ENCODE peak calls at places on chromosomes 3 and 15, in eight cellular contexts. X is SJSA1, W is adrenal gland, U is colonic mucosa, A is cardiac muscle cell, F is tibial nerve, M is astrocyte, E is ovary. O is an unnamed sample. For H3K36me3, the result is how much of the 10 kb centered on the place peaks cover.

GRCh38 chr15:75622505-75622904 is 3.0 kb downstream of the SNUPN start:
- DNase-seq in X (no peak), U (no peak), E (no peak), F (no peak), W (no peak), M (no peak), A (no peak), O (no peak)

GRCh38 chr15:86213420-86213819 is 133.7 kb downstream of the AGBL1 start:
- DNase-seq in U (no peak), F (no peak), W (no peak), A (no peak), M (no peak), E (no peak), X (no peak), O (no peak)

GRCh38 chr15:35304389-35304788 is 219.3 kb upstream of the NANOGP8 start:
- DNase-seq in M (no peak), X (no peak), F (no peak), A (no peak), U (no peak), E (no peak), W (no peak), O (no peak)

GRCh38 chr3:140617135-140617534 is 60.7 kb upstream of the TRIM42 start:
- DNase-seq in X (no peak), W (no peak), U (no peak), E (no peak), A (no peak), M (no peak), F (no peak), O (no peak)

GRCh38 chr3:160253298-160253697 is 28.1 kb downstream of the C3orf80 start:
- DNase-seq in E (no peak), F (no peak), M (no peak), U (no peak), X (no peak), A (no peak), W (no peak), O (no peak)

GRCh38 chr3:112579697-112580096 is 17.9 kb downstream of the SLC35A5 start:
- DNase-seq in A (no peak), U (no peak), X (no peak), M (peak), W (no peak), E (no peak), F (no peak), O (no peak)

GRCh38 chr15:47988564-47988963 is 132.2 kb upstream of the SLC24A5 start:
- DNase-seq in E (no peak), A (no peak), X (no peak), F (no peak), W (no peak), M (no peak), U (no peak), O (no peak)

GRCh38 chr3:27079427-27080105 is 289.6 kb downstream of the NEK10 start:
- DNase-seq in W (peak), E (no peak), U (no peak), A (peak), M (peak), F (no peak), X (no peak), O (peak)

GRCh38 chr3:114223146-114223545 is 14.2 kb downstream of the ZNF80 start:
- DNase-seq in W (no peak), A (peak), X (no peak), F (no peak), M (no peak), E (no peak), U (no peak), O (peak)

GRCh38 chr3:44235604-44236484 is 5.8 kb upstream of the TOPAZ1 start:
- DNase-seq in X (peak), F (peak), U (peak), A (peak), W (peak), E (peak), M (peak), O (peak)

GRCh38 chr3:98733055-98733777 is 29.9 kb upstream of the ST3GAL6 start:
- DNase-seq in M (peak), X (no peak), A (peak), E (no peak), F (peak), U (peak), W (peak), O (peak)

GRCh38 chr15:62641782-62642181 is 400.8 kb upstream of the TPM1 start:
- DNase-seq in X (no peak), A (peak), U (no peak), M (no peak), E (no peak), F (no peak), W (no peak), O (no peak)

GRCh38 chr15:91235376-91235775 is 135.3 kb downstream of the SV2B start:
- DNase-seq in M (no peak), U (no peak), X (no peak), F (no peak), A (no peak), E (no peak), W (no peak), O (no peak)

GRCh38 chr3:24185738-24186384 is 240.8 kb downstream of the NR1D2 start:
- DNase-seq in U (peak), E (peak), F (no peak), X (peak), A (peak), W (peak), M (peak), O (peak)

GRCh38 chr3:184757010-184757651 is 45.3 kb upstream of the MAGEF1 start:
- DNase-seq in M (peak), U (peak), W (peak), F (peak), E (peak), A (peak), X (peak), O (peak)

GRCh38 chr3:52779011-52779410 is 1.6 kb downstream of the ITIH1 start:
- DNase-seq in U (no peak), A (no peak), F (no peak), W (peak), X (no peak), E (no peak), M (no peak), O (no peak)

GRCh38 chr3:14525685-14526631 is 14.2 kb downstream of the GRIP2 start:
- DNase-seq in U (no peak), F (no peak), A (peak), E (peak), W (peak), M (peak), X (no peak), O (no peak)

GRCh38 chr15:64209680-64210334 is 47.0 kb upstream of the PPIB start:
- DNase-seq in E (no peak), X (no peak), A (peak), U (no peak), M (peak), F (no peak), W (no peak), O (peak)

GRCh38 chr3:113966172-113966571 is 18.4 kb downstream of the ZDHHC23 start:
- DNase-seq in X (no peak), A (no peak), E (no peak), U (no peak), W (no peak), M (no peak), F (no peak), O (no peak)

GRCh38 chr3:112811150-112811884 is 35.3 kb downstream of the CD200R1L start:
- DNase-seq in W (peak), A (peak), M (peak), F (peak), E (peak), U (peak), X (no peak), O (no peak)

GRCh38 chr3:183584246-183584913 is 28.9 kb upstream of the KLHL6 start:
- DNase-seq in A (peak), F (peak), W (peak), X (no peak), U (peak), M (no peak), E (peak), O (no peak)

GRCh38 chr15:31483924-31484368 is 157.3 kb downstream of the KLF13 start:
- DNase-seq in F (no peak), W (no peak), M (no peak), E (no peak), U (no peak), A (no peak), X (peak), O (no peak)

GRCh38 chr3:31106204-31106603 is 211.7 kb upstream of the GADL1 start:
- DNase-seq in X (no peak), F (peak), M (peak), A (peak), W (no peak), E (no peak), U (no peak), O (no peak)

GRCh38 chr3:156161172-156161571 is 40.8 kb downstream of the KCNAB1 start:
- DNase-seq in X (no peak), U (no peak), F (no peak), M (peak), W (no peak), E (no peak), A (no peak), O (no peak)

GRCh38 chr15:96328101-96328958 is 2.2 kb upstream of the NR2F2 start:
- DNase-seq in M (peak), W (no peak), F (no peak), X (no peak), E (no peak), U (no peak), A (no peak), O (peak)

GRCh38 chr3:140203510-140203909 is 268.5 kb downstream of the CLSTN2 start:
- DNase-seq in M (no peak), A (no peak), F (no peak), W (no peak), U (no peak), X (no peak), E (no peak), O (no peak)

GRCh38 chr3:154100556-154100955 is 20.6 kb upstream of the ARHGEF26 start:
- DNase-seq in M (no peak), F (no peak), W (no peak), E (no peak), X (no peak), U (no peak), A (no peak), O (no peak)

GRCh38 chr3:152444029-152444641 is 175.4 kb downstream of the MBNL1 start:
- DNase-seq in X (no peak), F (no peak), M (peak), A (peak), E (no peak), U (no peak), W (no peak), O (peak)

GRCh38 chr3:13865106-13865505 is 14.8 kb downstream of the WNT7A start:
- DNase-seq in E (no peak), A (no peak), U (no peak), F (no peak), W (no peak), M (no peak), X (no peak), O (no peak)

GRCh38 chr15:74365619-74366445 is 1.6 kb downstream of the CYP11A1 start:
- DNase-seq in W (peak), X (no peak), M (no peak), E (peak), A (peak), U (no peak), F (peak), O (no peak)

GRCh38 chr3:190696777-190697501 is 165.6 kb downstream of the GMNC start:
- DNase-seq in W (no peak), E (no peak), F (no peak), X (no peak), U (no peak), M (no peak), A (peak), O (peak)

GRCh38 chr3:194938845-194939531 is 253.3 kb downstream of the FAM43A start:
- DNase-seq in X (no peak), E (no peak), U (no peak), A (peak), W (peak), M (peak), F (peak), O (no peak)

GRCh38 chr3:38317186-38317759 is 29.3 kb upstream of the XYLB start:
- DNase-seq in X (no peak), W (no peak), E (no peak), M (no peak), A (peak), F (no peak), U (no peak), O (no peak)

GRCh38 chr3:58063424-58063823 is 55.2 kb downstream of the FLNB start:
- DNase-seq in W (peak), M (peak), A (peak), U (peak), E (peak), F (peak), X (no peak), O (peak)

DNA sequence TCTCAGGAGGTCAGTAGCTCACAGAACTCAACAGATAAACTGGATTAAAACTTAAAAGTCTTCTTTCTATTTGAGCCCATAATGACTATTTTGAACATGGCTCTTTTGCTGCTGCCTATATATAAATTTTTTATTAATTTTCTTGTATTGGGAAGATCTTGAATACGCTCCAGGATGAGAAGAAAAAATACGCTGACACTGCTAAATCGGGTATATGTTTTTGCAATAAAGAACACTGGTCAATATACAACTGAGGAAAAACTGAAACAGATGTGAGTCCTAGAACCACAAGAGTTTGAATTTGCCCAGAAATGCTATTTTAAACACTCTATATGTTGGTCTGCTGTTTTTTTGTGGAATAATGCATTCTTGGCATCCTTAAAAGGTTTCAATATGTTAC is 20.6 kb downstream of the WNT5A start:
- DNase-seq in F (no peak), U (no peak), A (no peak), E (no peak), W (no peak), M (no peak), X (no peak), O (no peak)
- H3K27ac ChIP-seq in F (no peak), U (no peak), A (no peak), E (no peak), W (no peak), M (peak), X (peak), O (no peak)

DNA sequence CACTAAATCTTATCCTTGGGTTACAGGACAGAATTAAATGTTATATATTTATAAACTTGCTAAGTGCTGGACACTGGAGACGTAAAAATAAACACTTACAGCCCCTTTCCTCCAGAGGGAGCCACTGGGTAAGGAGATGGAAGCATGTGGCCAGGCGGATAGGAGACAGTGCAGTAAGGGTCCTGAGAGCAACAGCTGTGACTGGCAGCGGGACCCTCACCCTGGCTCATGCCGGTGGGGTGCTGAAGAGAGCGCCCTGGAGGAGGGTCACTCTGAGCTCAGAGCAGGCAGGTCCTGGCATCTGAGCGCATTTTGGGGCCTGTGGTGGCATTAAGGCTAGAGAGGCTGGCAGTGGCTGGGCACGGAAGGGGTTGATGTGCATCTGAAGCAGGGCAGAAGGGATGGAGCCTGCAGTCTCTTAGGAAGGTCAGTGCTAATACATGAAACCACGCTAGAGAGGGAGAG is 16.0 kb downstream of the SEC61A1 start:
- DNase-seq in M (no peak), X (no peak), F (no peak), A (peak), W (no peak), U (no peak), E (no peak), O (peak)
- H3K36me3 ChIP-seq in M (half or more), X (half or more), F (half or more), A (half or more), W (under half), U (under half), E (under half), O (half or more)

DNA sequence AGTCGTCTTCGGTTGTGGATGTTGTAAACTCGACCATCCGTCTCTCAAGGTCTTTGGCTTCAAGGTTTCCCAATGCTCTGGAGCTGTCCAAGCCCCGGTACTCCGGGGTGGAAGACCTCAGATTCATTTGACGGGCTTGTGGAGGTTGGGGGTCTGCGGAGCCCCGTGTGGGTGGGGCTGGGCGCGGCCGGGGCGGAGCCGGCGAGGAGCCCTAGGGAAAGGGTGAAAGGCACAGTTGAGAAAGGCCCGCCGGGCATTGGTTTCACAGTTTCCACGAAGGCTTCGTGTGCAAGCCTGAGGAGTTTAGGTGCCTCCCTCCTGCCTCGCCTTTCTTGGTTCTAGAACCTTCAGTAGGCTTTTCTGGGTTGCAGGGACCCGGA is 360 bp upstream of the MGA start:
- DNase-seq in M (no peak), W (no peak), E (no peak), A (no peak), X (no peak), F (no peak), U (no peak), O (no peak)
- H3K27ac ChIP-seq in M (peak), W (peak), E (peak), A (peak), X (peak), F (peak), U (peak), O (peak)

DNA sequence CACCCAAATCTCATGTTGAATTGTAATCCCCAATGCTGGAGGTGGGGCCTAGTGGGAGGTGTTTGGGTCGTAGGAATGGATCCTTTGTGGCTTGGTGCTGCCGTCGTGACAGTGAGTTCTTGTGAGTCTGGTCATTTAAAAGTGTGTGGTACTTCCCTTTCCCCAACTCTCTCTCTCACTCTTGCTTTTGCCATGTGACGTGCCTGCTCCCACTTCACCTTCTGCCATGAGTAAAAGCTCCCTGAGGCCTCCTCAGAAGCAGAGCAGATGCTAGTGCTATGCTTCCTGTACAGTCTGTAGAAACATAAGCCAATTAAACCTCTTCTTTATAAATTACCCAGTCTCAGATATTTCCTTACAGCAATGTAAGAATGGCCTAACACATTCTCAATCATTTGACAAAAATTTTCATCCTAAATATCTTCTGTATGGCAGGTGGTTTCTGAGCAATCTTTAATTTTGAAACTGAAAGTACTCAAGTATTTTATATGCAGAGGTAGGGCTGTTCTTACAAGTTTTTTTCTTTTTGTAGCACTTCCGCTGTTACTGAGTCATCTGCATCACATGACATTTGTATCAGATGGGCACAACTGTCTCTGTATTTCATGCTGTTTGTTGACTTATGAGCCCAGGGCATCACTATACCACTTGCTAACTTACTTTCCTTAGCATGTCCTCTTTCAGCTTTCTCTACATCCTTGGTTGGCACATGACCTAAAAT is 8.8 kb downstream of the RPL39L start:
- DNase-seq in W (no peak), X (no peak), M (peak), U (no peak), A (peak), F (no peak), E (no peak), O (no peak)
- H3K36me3 ChIP-seq in W (under half), X (under half), M (under half), U (under half), A (under half), F (under half), E (under half), O (under half)

GRCh38 chr3:177294221-177294620 is 96.9 kb upstream of the TBL1XR1 start:
- DNase-seq in F (peak), W (peak), X (no peak), M (peak), E (no peak), A (peak), U (no peak), O (no peak)
- H3K27ac ChIP-seq in F (no peak), W (no peak), X (no peak), M (no peak), E (no peak), A (peak), U (peak), O (no peak)

O was measured in A673.